ENCODE peak calls at places on chromosome 14, in six cellular contexts. F is HCT116, J is MM.1S, N is PC-3, G is GM23338, I is hepatocyte. V is an unnamed sample. For H3K9me2, the result is how much of the 10 kb centered on the place peaks cover.

GRCh38 chr14:54420478-54421116 is 20.6 kb downstream of the CNIH1 start:
- DNase-seq in N (peak), G (peak), I (peak), J (no peak), F (peak), V (peak)

GRCh38 chr14:21098134-21098891 is at the start of gene ZNF219:
- DNase-seq in N (peak), I (peak), J (no peak), F (no peak), G (peak), V (peak)

GRCh38 chr14:99009875-99010274 is 262.1 kb downstream of the BCL11B start:
- DNase-seq in G (no peak), I (no peak), F (no peak), N (no peak), J (no peak), V (no peak)

GRCh38 chr14:88631091-88631490 is 68.3 kb downstream of the ZC3H14 start:
- DNase-seq in J (no peak), N (no peak), G (no peak), F (no peak), I (no peak), V (no peak)

GRCh38 chr14:52068741-52069616 is at the start of gene NID2:
- DNase-seq in G (peak), J (no peak), I (peak), N (peak), F (no peak), V (peak)

GRCh38 chr14:39232554-39233415 is 930 bp upstream of the MIA2 start:
- DNase-seq in J (peak), F (no peak), N (no peak), I (peak), G (no peak), V (peak)

GRCh38 chr14:90193925-90194324 is 62.4 kb upstream of the PSMC1 start:
- DNase-seq in F (peak), G (peak), J (no peak), N (no peak), I (no peak), V (no peak)

GRCh38 chr14:78162202-78162601 is 8.0 kb upstream of the NRXN3 start:
- DNase-seq in N (no peak), F (no peak), J (no peak), I (no peak), G (no peak), V (peak)

GRCh38 chr14:31893156-31893813 is 183.8 kb upstream of the ARHGAP5 start:
- DNase-seq in N (peak), J (no peak), I (peak), F (no peak), G (peak), V (no peak)

GRCh38 chr14:71355324-71356201 is 448.3 kb downstream of the PCNX1 start:
- DNase-seq in I (peak), G (peak), J (no peak), N (no peak), F (no peak), V (peak)

GRCh38 chr14:68245146-68246073 is 425.8 kb downstream of the RAD51B start:
- DNase-seq in F (no peak), J (no peak), I (peak), G (no peak), N (no peak), V (peak)

GRCh38 chr14:23566782-23567185 is 807 bp downstream of the AP1G2 start:
- DNase-seq in G (no peak), J (no peak), F (no peak), I (no peak), N (peak), V (peak)

GRCh38 chr14:35292770-35293561 is 784 bp downstream of the PSMA6 start:
- DNase-seq in G (no peak), F (no peak), N (no peak), I (no peak), J (no peak), V (peak)

GRCh38 chr14:103188691-103189480 is 65.6 kb downstream of the TNFAIP2 start:
- DNase-seq in F (no peak), G (peak), N (no peak), J (no peak), I (peak), V (peak)

GRCh38 chr14:105258846-105259245 is 10.5 kb downstream of the BTBD6 start:
- DNase-seq in G (no peak), J (no peak), I (no peak), F (no peak), N (peak), V (no peak)

GRCh38 chr14:105496831-105497591 is 6.0 kb downstream of the TEDC1 start:
- DNase-seq in I (no peak), J (no peak), F (no peak), N (no peak), G (no peak), V (no peak)

GRCh38 chr14:96156804-96157760 is 47.6 kb upstream of the BDKRB2 start:
- DNase-seq in N (no peak), J (no peak), F (no peak), I (no peak), G (no peak), V (no peak)

GRCh38 chr14:106657460-106657859 is 1131.1 kb downstream of the TMEM121 start:
- DNase-seq in N (no peak), F (no peak), I (no peak), G (no peak), J (peak), V (no peak)

GRCh38 chr14:98946995-98947394 is 325.0 kb downstream of the BCL11B start:
- DNase-seq in N (no peak), J (no peak), F (no peak), G (peak), I (peak), V (peak)

GRCh38 chr14:73770977-73771847 is 57.0 kb upstream of the PNMA1 start:
- DNase-seq in N (peak), J (peak), I (peak), G (no peak), F (no peak), V (no peak)

GRCh38 chr14:21868442-21869046 is 194.9 kb upstream of the OR4E1 start:
- DNase-seq in I (peak), J (peak), G (peak), N (peak), F (peak), V (peak)

GRCh38 chr14:43503508-43503907 is 1003.6 kb downstream of the FSCB start:
- DNase-seq in G (peak), I (peak), N (peak), F (no peak), J (peak), V (peak)

GRCh38 chr14:63895510-63895909 is 42.7 kb downstream of the SYNE2 start:
- DNase-seq in I (no peak), G (no peak), F (no peak), J (no peak), N (no peak), V (no peak)

GRCh38 chr14:96122496-96122895 is 82.1 kb upstream of the BDKRB2 start:
- DNase-seq in J (no peak), N (no peak), I (no peak), G (no peak), F (no peak), V (peak)

GRCh38 chr14:101018561-101019290 is 115.2 kb upstream of the RTL1 start:
- DNase-seq in N (no peak), J (no peak), F (no peak), G (no peak), I (no peak), V (no peak)

GRCh38 chr14:47186491-47186890 is 488.9 kb downstream of the MDGA2 start:
- DNase-seq in I (no peak), J (no peak), G (no peak), F (no peak), N (no peak), V (peak)

GRCh38 chr14:47194051-47194450 is 481.4 kb downstream of the MDGA2 start:
- DNase-seq in J (no peak), N (peak), I (no peak), G (no peak), F (no peak), V (peak)

GRCh38 chr14:47189911-47190503 is 485.4 kb downstream of the MDGA2 start:
- DNase-seq in I (no peak), J (no peak), N (no peak), G (no peak), F (no peak), V (no peak)

GRCh38 chr14:47195582-47195981 is 479.8 kb downstream of the MDGA2 start:
- DNase-seq in F (no peak), G (no peak), N (no peak), J (no peak), I (no peak), V (no peak)

DNA sequence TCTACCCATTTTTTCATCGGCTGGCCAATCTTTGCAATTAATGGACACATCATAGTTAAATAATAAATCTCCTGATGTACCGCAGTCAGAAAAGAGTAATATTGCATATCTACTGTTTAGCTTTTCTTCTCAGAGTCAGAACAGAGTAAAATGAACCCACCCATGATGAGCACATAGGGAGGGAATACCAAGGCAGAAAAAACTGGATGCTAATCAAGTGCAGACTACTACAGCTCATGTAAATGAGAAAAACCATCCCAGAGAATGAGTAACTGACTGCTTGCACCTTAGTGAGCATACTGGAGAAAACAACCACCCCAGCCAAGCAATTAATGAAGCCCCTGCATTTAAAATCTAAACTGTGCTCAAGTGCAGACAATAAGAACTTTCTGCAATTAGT is 483.7 kb downstream of the MDGA2 start:
- DNase-seq in G (no peak), N (no peak), J (no peak), F (no peak), I (no peak), V (peak)
- H3K9me2 ChIP-seq in G (under half), N (under half), J (under half), F (under half), I (under half), V (under half)

DNA sequence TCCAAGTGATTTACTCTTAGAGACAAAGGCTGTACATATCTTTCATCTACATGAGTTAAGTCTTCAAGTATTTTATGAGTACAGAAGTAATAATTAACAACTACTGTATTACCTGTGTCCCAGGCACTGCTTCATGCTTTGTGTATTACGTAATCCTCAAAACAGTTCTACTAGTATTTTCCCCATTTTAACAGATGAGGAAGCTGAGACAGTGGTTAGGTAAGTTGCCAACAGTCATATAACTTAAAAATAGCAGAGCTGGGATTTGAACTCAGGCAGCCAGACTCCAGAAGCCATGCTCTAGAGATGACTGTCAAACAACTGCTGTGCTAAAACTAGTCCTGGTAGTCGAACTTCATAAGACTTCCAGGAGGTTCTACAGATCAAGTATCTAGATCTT is 10.7 kb downstream of the TRMT5 start:
- DNase-seq in N (no peak), G (no peak), F (no peak), I (no peak), J (no peak), V (no peak)
- H3K4me3 ChIP-seq in N (no peak), G (no peak), F (no peak), I (no peak), J (no peak), V (no peak)

GRCh38 chr14:94309721-94310120 is 13.4 kb downstream of the SERPINA6 start:
- DNase-seq in G (no peak), N (no peak), F (no peak), J (no peak), I (no peak), V (no peak)

GRCh38 chr14:94313991-94314655 is 9.0 kb downstream of the SERPINA6 start:
- DNase-seq in I (no peak), G (no peak), J (no peak), N (no peak), F (no peak), V (peak)

GRCh38 chr14:94312481-94313246 is 10.5 kb downstream of the SERPINA6 start:
- DNase-seq in F (no peak), G (no peak), J (no peak), I (no peak), N (no peak), V (no peak)

GRCh38 chr14:94307410-94307992 is 14.4 kb upstream of the SERPINA10 start:
- DNase-seq in I (peak), F (peak), N (peak), J (no peak), G (peak), V (no peak)

GRCh38 chr14:94310248-94310647 is 12.9 kb downstream of the SERPINA6 start:
- DNase-seq in I (no peak), F (no peak), J (no peak), N (no peak), G (no peak), V (no peak)
- TF ChIP-seq EZH2 in I (no peak), F (no peak), J (no peak), N (no peak), G (no peak), V (no peak)

GRCh38 chr14:27387458-27387857 is 789.6 kb upstream of the NOVA1 start:
- DNase-seq in G (no peak), F (no peak), J (no peak), N (no peak), I (no peak), V (no peak)
- H3K9me2 ChIP-seq in G (under half), F (under half), J (under half), N (under half), I (under half), V (under half)

DNA sequence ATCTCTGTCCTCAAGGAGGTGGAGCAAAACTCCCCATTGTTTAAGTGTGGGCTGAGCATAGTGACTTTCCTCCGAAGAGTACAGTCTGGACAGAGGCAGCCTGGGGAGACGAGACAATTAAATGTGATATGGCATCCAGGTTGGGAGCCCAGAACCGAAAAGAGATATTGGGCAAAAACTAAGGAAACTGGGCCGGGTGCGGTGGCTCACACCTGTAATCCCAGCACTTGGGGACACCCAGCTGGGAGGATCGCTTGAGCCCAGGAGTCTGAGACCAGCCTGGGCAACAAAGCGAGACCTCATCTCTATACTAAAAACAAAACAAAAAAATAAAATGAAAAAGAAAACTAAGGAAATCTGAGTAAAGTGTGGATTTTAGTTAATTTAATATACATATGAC is 35.9 kb upstream of the JDP2 start:
- DNase-seq in G (no peak), N (no peak), F (no peak), I (no peak), J (no peak), V (no peak)
- H3K4me3 ChIP-seq in G (no peak), N (no peak), F (no peak), I (no peak), J (no peak), V (no peak)

DNA sequence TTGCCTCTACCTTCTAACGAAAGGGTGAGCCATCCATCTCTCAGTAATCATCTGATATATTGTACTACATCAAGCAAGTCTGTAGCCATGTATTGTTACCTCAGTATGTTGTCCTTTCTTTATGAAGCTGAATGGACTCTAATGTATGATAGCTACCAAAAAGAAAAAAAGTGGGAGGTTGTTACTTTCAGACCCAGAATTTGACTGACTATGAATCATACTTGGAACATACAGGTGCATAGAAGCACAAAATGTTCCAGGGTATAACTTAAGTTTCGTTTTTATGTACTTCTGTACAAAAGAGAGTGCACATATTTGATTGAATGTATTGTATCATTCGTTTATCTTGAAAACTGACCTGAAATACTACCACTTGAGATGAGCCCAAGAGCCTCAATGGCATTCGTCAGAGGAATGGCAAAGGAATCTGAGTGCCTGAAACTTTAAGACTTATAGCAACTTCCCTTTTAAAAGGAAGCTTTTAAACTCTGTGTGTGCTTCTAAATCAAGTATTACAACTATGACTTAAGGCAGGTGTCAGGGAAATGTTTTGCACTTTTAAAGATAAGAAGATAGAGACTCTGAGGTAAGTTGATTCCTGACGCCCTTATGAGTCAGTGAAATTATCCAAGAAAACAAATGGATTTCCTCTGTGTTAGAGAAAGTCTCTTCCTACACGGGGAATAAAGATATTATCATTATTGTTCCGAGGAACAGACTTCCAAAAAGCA is 951.5 kb downstream of the GALC start:
- DNase-seq in I (no peak), F (no peak), G (no peak), N (no peak), J (no peak), V (no peak)
- TF ChIP-seq EZH2 in I (no peak), F (no peak), G (no peak), N (no peak), J (no peak), V (no peak)

V was measured in GM23248.